ENCODE peak calls at places on chromosomes 16 and 17, in six cellular contexts. A, R, J, W, L and H are unnamed samples.

GRCh38 chr17:75079023-75079373 is 8.8 kb upstream of the SLC16A5 start:
- DNase-seq in L (no peak), A (no peak), J (no peak), R (no peak), W (no peak), H (no peak)

GRCh38 chr17:7992516-7992915 is 9.9 kb upstream of the GUCY2D start:
- DNase-seq in R (no peak), L (no peak), A (no peak), J (no peak), W (no peak), H (no peak)

GRCh38 chr17:39197380-39198185 is at the start of gene CACNB1:
- DNase-seq in L (peak), R (peak), A (peak), J (peak), W (peak), H (peak)

GRCh38 chr17:68161644-68162428 is 86.0 kb upstream of the AMZ2 start:
- DNase-seq in R (no peak), J (no peak), A (no peak), W (no peak), L (no peak), H (no peak)

GRCh38 chr17:80885922-80886582 is 105.6 kb upstream of the CHMP6 start:
- DNase-seq in W (no peak), A (no peak), R (no peak), L (no peak), J (no peak), H (no peak)

GRCh38 chr16:55949518-55949917 is 74.3 kb upstream of the CES5A start:
- DNase-seq in L (no peak), A (no peak), R (no peak), W (no peak), J (no peak), H (no peak)

GRCh38 chr16:732936-733335 is 6.0 kb downstream of the HAGHL start:
- DNase-seq in L (no peak), R (no peak), J (no peak), W (no peak), A (no peak), H (no peak)

GRCh38 chr16:8931864-8932263 is 31.8 kb downstream of the USP7 start:
- DNase-seq in J (no peak), R (no peak), L (no peak), A (peak), W (no peak), H (peak)

GRCh38 chr17:45036696-45037095 is 14.7 kb downstream of the DCAKD start:
- DNase-seq in R (no peak), L (peak), J (no peak), W (no peak), A (no peak), H (no peak)

GRCh38 chr17:68398731-68399637 is 58.3 kb downstream of the WIPI1 start:
- DNase-seq in R (peak), J (no peak), W (peak), A (no peak), L (peak), H (peak)

GRCh38 chr17:63950940-63951907 is 19.1 kb upstream of the CD79B start:
- DNase-seq in J (no peak), R (no peak), W (no peak), A (no peak), L (peak), H (no peak)

GRCh38 chr16:86363057-86363490 is 147.3 kb upstream of the FOXF1 start:
- DNase-seq in W (no peak), L (no peak), A (no peak), R (no peak), J (no peak), H (no peak)

GRCh38 chr17:75808905-75809621 is 24.5 kb downstream of the UNK start:
- DNase-seq in L (no peak), R (no peak), A (no peak), J (no peak), W (no peak), H (no peak)

GRCh38 chr16:75070055-75070841 is 46.3 kb downstream of the LDHD start:
- DNase-seq in J (no peak), R (peak), L (no peak), A (no peak), W (no peak), H (no peak)

GRCh38 chr16:22618842-22619241 is 108.2 kb downstream of the NPIPB5 start:
- DNase-seq in W (no peak), R (no peak), J (no peak), A (no peak), L (no peak), H (peak)

GRCh38 chr17:15381707-15382106 is 40.3 kb upstream of the TEKT3 start:
- DNase-seq in J (no peak), W (no peak), R (no peak), L (no peak), A (no peak), H (no peak)

GRCh38 chr17:42518755-42519545 is 17.1 kb upstream of the NAGLU start:
- DNase-seq in W (peak), L (peak), R (no peak), J (no peak), A (no peak), H (peak)

GRCh38 chr16:81599034-81599744 is 154.6 kb downstream of the CMIP start:
- DNase-seq in W (peak), A (no peak), J (no peak), L (peak), R (no peak), H (no peak)